ENCODE peak calls at places on chromosomes 6 and 20, in nine cellular contexts. R is amniotic stem cell; M is body of pancreas; I is stimulated activated CD4-positive, alpha-beta T cell treated with anti-CD3 and anti-CD28 coated beads, Interleukin-1b, Interleukin-23, amount 100 ng/mL, for 4 hours; D is nucleus accumbens; J is posterior vena cava; P is HEK293T; Y is AG04450; O is CD4-positive, alpha-beta memory T cell. L is an unnamed sample.

GRCh38 chr6:13397359-13398080 is 69.2 kb upstream of the TBC1D7 start:
- DNase-seq in R (no peak), M (no peak), I (no peak), D (no peak), J (no peak), P (no peak), Y (no peak), O (no peak), L (no peak)

GRCh38 chr20:25248501-25249172 is 752 bp downstream of the PYGB start:
- DNase-seq in R (no peak), M (peak), I (no peak), D (peak), J (peak), P (peak), Y (no peak), O (no peak), L (no peak)

GRCh38 chr6:33167374-33168148 is 24.7 kb downstream of the COL11A2 start:
- DNase-seq in R (no peak), M (no peak), I (no peak), D (no peak), J (no peak), P (no peak), Y (no peak), O (no peak), L (no peak)

GRCh38 chr6:56091159-56091869 is 156.1 kb downstream of the COL21A1 start:
- DNase-seq in R (peak), M (no peak), I (no peak), D (no peak), J (no peak), P (no peak), Y (peak), O (no peak), L (no peak)

GRCh38 chr6:63514488-63515173 is 57.6 kb upstream of the LOC128125822 start:
- DNase-seq in R (no peak), M (no peak), I (no peak), D (no peak), J (no peak), P (no peak), Y (no peak), O (no peak), L (no peak)

GRCh38 chr6:24583463-24584389 is 62.3 kb downstream of the KIAA0319 start:
- DNase-seq in R (peak), M (peak), I (peak), D (peak), J (peak), P (peak), Y (peak), O (peak), L (peak)

GRCh38 chr6:168540713-168541291 is 99.8 kb downstream of the SMOC2 start:
- DNase-seq in R (no peak), M (no peak), I (no peak), D (no peak), J (no peak), P (no peak), Y (no peak), O (no peak), L (no peak)

GRCh38 chr20:53021934-53022333 is 49.8 kb downstream of the TSHZ2 start:
- DNase-seq in R (no peak), M (no peak), I (no peak), D (no peak), J (no peak), P (no peak), Y (no peak), O (peak), L (no peak)

GRCh38 chr6:41430875-41431274 is 95.5 kb downstream of the NCR2 start:
- DNase-seq in R (no peak), M (no peak), I (no peak), D (no peak), J (peak), P (no peak), Y (no peak), O (no peak), L (no peak)

GRCh38 chr6:109458774-109459531 is 3.4 kb upstream of the MICAL1 start:
- DNase-seq in R (no peak), M (no peak), I (no peak), D (no peak), J (no peak), P (no peak), Y (no peak), O (peak), L (peak)

GRCh38 chr6:73078333-73078732 is 147.0 kb downstream of the KHDC1L start:
- DNase-seq in R (no peak), M (no peak), I (no peak), D (no peak), J (no peak), P (no peak), Y (no peak), O (no peak), L (no peak)

GRCh38 chr20:8361008-8361652 is 229.1 kb downstream of the PLCB1 start:
- DNase-seq in R (no peak), M (peak), I (no peak), D (no peak), J (no peak), P (no peak), Y (no peak), O (no peak), L (no peak)

GRCh38 chr20:47677314-47678129 is 107.8 kb downstream of the SULF2 start:
- DNase-seq in R (no peak), M (peak), I (peak), D (no peak), J (no peak), P (peak), Y (no peak), O (peak), L (peak)

GRCh38 chr6:111683749-111684267 is 78.1 kb upstream of the TRAF3IP2 start:
- DNase-seq in R (no peak), M (no peak), I (no peak), D (no peak), J (no peak), P (no peak), Y (peak), O (peak), L (no peak)

GRCh38 chr6:145839653-145840052 is 25.1 kb upstream of the FBXO30 start:
- DNase-seq in R (no peak), M (no peak), I (no peak), D (no peak), J (no peak), P (no peak), Y (no peak), O (no peak), L (no peak)

GRCh38 chr6:54981647-54982046 is 135.1 kb downstream of the FAM83B start:
- DNase-seq in R (no peak), M (no peak), I (no peak), D (no peak), J (no peak), P (no peak), Y (peak), O (no peak), L (no peak)

GRCh38 chr6:165680975-165681374 is 17.9 kb upstream of the PDE10A start:
- DNase-seq in R (no peak), M (no peak), I (no peak), D (no peak), J (no peak), P (no peak), Y (no peak), O (no peak), L (no peak)

GRCh38 chr20:63126876-63127699 is 88.8 kb downstream of the YTHDF1 start:
- DNase-seq in R (no peak), M (no peak), I (no peak), D (no peak), J (peak), P (no peak), Y (no peak), O (no peak), L (no peak)

GRCh38 chr6:113859349-113860164 is 2.4 kb downstream of the MARCKS start:
- DNase-seq in R (no peak), M (peak), I (no peak), D (no peak), J (peak), P (peak), Y (no peak), O (no peak), L (no peak)

GRCh38 chr20:8161262-8162071 is 29.4 kb downstream of the PLCB1 start:
- DNase-seq in R (no peak), M (peak), I (no peak), D (no peak), J (no peak), P (no peak), Y (no peak), O (no peak), L (no peak)

GRCh38 chr6:143183735-143184134 is 123.0 kb downstream of the AIG1 start:
- DNase-seq in R (no peak), M (no peak), I (no peak), D (no peak), J (no peak), P (no peak), Y (no peak), O (no peak), L (no peak)

L was measured in central memory CD8-positive, alpha-beta T cell.